ENCODE peak calls at places on chromosomes 5 and 9, in seven cellular contexts. D is left colon; C is stimulated activated naive CD8-positive, alpha-beta T cell treated with anti-CD3 and anti-CD28 coated beads, Interleukin-15, Interleukin-2, amounts not matched to agents 100 U/mL and 50 U/mL, for 24 hours; B is B cell; F is stimulated activated effector memory CD8-positive, alpha-beta T cell treated with anti-CD3 and anti-CD28 coated beads, Interleukin-12 subunit alpha, Interleukin-12 subunit beta, amount 100 ng/mL, for 72 hours; Z is heart left ventricle; L is left cardiac atrium. O is an unnamed sample.

GRCh38 chr5:77937015-77937908 is 161.1 kb upstream of the TBCA start:
- ATAC-seq in D (no peak), F (no peak), C (no peak), Z (no peak), B (peak), L (no peak), O (no peak)

GRCh38 chr9:34587271-34587670 is 2.3 kb downstream of the CNTFR start:
- ATAC-seq in F (peak), C (no peak), Z (no peak), B (no peak), D (no peak), L (no peak), O (peak)

GRCh38 chr9:120431268-120431667 is 148.7 kb downstream of the CDK5RAP2 start:
- ATAC-seq in D (no peak), L (peak), F (no peak), Z (no peak), C (no peak), B (peak), O (no peak)

GRCh38 chr9:137807721-137808703 is 69.6 kb upstream of the CACNA1B start:
- ATAC-seq in L (no peak), F (peak), D (no peak), B (no peak), Z (no peak), C (no peak), O (peak)

GRCh38 chr9:71737455-71737854 is 30.9 kb downstream of the CEMIP2 start:
- ATAC-seq in L (peak), C (no peak), F (no peak), Z (no peak), B (no peak), D (peak), O (no peak)

GRCh38 chr5:178536541-178537466 is 53.4 kb downstream of the COL23A1 start:
- ATAC-seq in D (no peak), F (peak), B (no peak), C (no peak), L (no peak), Z (no peak), O (no peak)

GRCh38 chr5:131786900-131787692 is 9.7 kb downstream of the FNIP1 start:
- ATAC-seq in F (no peak), D (no peak), Z (peak), L (peak), B (no peak), C (no peak), O (no peak)

GRCh38 chr5:96377597-96377996 is 55.5 kb downstream of the PCSK1 start:
- ATAC-seq in B (no peak), L (no peak), D (no peak), C (no peak), Z (no peak), F (no peak), O (no peak)

GRCh38 chr5:126849101-126849678 is 72.3 kb downstream of the LMNB1 start:
- ATAC-seq in Z (no peak), L (peak), C (no peak), F (no peak), B (no peak), D (no peak), O (no peak)

GRCh38 chr9:131867611-131868192 is 127.8 kb upstream of the RAPGEF1 start:
- ATAC-seq in L (no peak), F (no peak), D (no peak), Z (no peak), B (no peak), C (no peak), O (no peak)

GRCh38 chr9:15697459-15697858 is 144.6 kb downstream of the CCDC171 start:
- ATAC-seq in F (no peak), B (no peak), C (no peak), L (no peak), Z (no peak), D (no peak), O (no peak)

GRCh38 chr9:134215395-134215708 is 51.0 kb upstream of the RNU6ATAC start:
- ATAC-seq in Z (no peak), L (no peak), B (no peak), C (no peak), D (no peak), F (no peak), O (no peak)

GRCh38 chr5:40754381-40755092 is 1.2 kb downstream of the TTC33 start:
- ATAC-seq in C (no peak), Z (no peak), L (no peak), B (no peak), D (no peak), F (peak), O (peak)

GRCh38 chr9:94900222-94901018 is 173.9 kb downstream of the AOPEP start:
- ATAC-seq in F (peak), Z (no peak), B (no peak), L (peak), C (peak), D (no peak), O (peak)

GRCh38 chr9:133782157-133783130 is 44.3 kb upstream of the SARDH start:
- ATAC-seq in Z (no peak), C (no peak), D (peak), B (peak), L (peak), F (peak), O (peak)

GRCh38 chr9:5953743-5954707 is 61.4 kb downstream of the RANBP6 start:
- ATAC-seq in D (no peak), B (no peak), C (no peak), L (no peak), Z (no peak), F (no peak), O (no peak)

GRCh38 chr5:132849347-132849746 is 16.9 kb downstream of the GDF9 start:
- ATAC-seq in D (no peak), B (no peak), C (no peak), F (no peak), L (no peak), Z (no peak), O (no peak)

GRCh38 chr5:54835642-54836041 is 149.8 kb downstream of the ESM1 start:
- ATAC-seq in B (no peak), C (no peak), Z (no peak), D (no peak), L (peak), F (no peak), O (no peak)

GRCh38 chr5:137190031-137190430 is 309.1 kb downstream of the SPOCK1 start:
- ATAC-seq in C (no peak), B (no peak), L (no peak), F (no peak), Z (no peak), D (no peak), O (no peak)

GRCh38 chr9:19049872-19050636 is 827 bp downstream of the RRAGA start:
- ATAC-seq in L (peak), C (no peak), D (peak), Z (no peak), F (peak), B (no peak), O (peak)

GRCh38 chr9:83472221-83472665 is 66.0 kb downstream of the FRMD3 start:
- ATAC-seq in F (no peak), Z (peak), B (no peak), D (peak), C (no peak), L (peak), O (no peak)

GRCh38 chr9:136937186-136938001 is 7.1 kb downstream of the FBXW5 start:
- ATAC-seq in L (no peak), F (no peak), D (no peak), Z (no peak), B (no peak), C (no peak), O (no peak)